ENCODE peak calls at places on chromosomes 3 and 15, in four cellular contexts. I, T, X and K are unnamed samples.
A peak's percentile ranks its signal among the peaks of the same experiment; 100 is the strongest.

GRCh38 chr3:62843508-62843907 is 31.7 kb downstream of the CADPS start:
- DNase-seq in I (no peak), T (no peak), X (no peak), K (no peak)

GRCh38 chr15:26882112-26882511 is 15.2 kb downstream of the GABRA5 start:
- DNase-seq in I (no peak), T (no peak), X (no peak), K (no peak)

GRCh38 chr3:47503033-47503432 is 10.5 kb downstream of the ELP6 start:
- DNase-seq in I (no peak), T (no peak), X (no peak), K (no peak)

GRCh38 chr3:66407281-66408218 is 93.3 kb downstream of the LRIG1 start:
- DNase-seq in I (peak; percentile 79), T (peak; percentile 63), X (peak; percentile 76), K (no peak)

GRCh38 chr15:57237282-57237642 is 139.0 kb upstream of the CGNL1 start:
- DNase-seq in I (no peak), T (no peak), X (no peak), K (no peak)

GRCh38 chr3:180059351-180059750 is 22.6 kb upstream of the PEX5L start:
- DNase-seq in I (no peak), T (no peak), X (no peak), K (no peak)

GRCh38 chr3:148082881-148083280 is 614.8 kb upstream of the AGTR1 start:
- DNase-seq in I (no peak), T (no peak), X (no peak), K (no peak)

GRCh38 chr3:195012571-195012970 is 258.4 kb downstream of the XXYLT1 start:
- DNase-seq in I (no peak), T (no peak), X (no peak), K (no peak)

GRCh38 chr15:72784233-72784876 is 797 bp upstream of the ADPGK start:
- DNase-seq in I (no peak), T (peak; percentile 91), X (peak; percentile 47), K (peak; percentile 41)

GRCh38 chr3:86104154-86104553 is 886.8 kb downstream of the VGLL3 start:
- DNase-seq in I (no peak), T (no peak), X (no peak), K (no peak)

GRCh38 chr15:78007965-78008886 is 69.3 kb downstream of the TBC1D2B start:
- DNase-seq in I (peak; percentile 64), T (peak; percentile 81), X (peak; percentile 97), K (no peak)

GRCh38 chr3:28743843-28744242 is 395.2 kb upstream of the AZI2 start:
- DNase-seq in I (no peak), T (no peak), X (peak; percentile 69), K (no peak)

GRCh38 chr3:69179740-69180372 is 57.5 kb upstream of the LMOD3 start:
- DNase-seq in I (no peak), T (peak; percentile 51), X (no peak), K (no peak)

GRCh38 chr15:98421419-98422085 is 226.8 kb upstream of the IGF1R start:
- DNase-seq in I (peak; percentile 58), T (peak; percentile 37), X (peak; percentile 64), K (no peak)

GRCh38 chr3:189272500-189273119 is 100.8 kb downstream of the TPRG1 start:
- DNase-seq in I (no peak), T (no peak), X (no peak), K (no peak)

GRCh38 chr3:195763248-195763830 is 42.6 kb downstream of the MUC20 start:
- DNase-seq in I (no peak), T (no peak), X (no peak), K (no peak)

GRCh38 chr15:69086427-69087205 is 72.1 kb downstream of the NOX5 start:
- DNase-seq in I (no peak), T (no peak), X (no peak), K (no peak)

GRCh38 chr15:27492021-27492621 is 521.1 kb downstream of the GABRG3 start:
- DNase-seq in I (no peak), T (no peak), X (no peak), K (no peak)

GRCh38 chr3:28835751-28836150 is 445.1 kb upstream of the RBMS3 start:
- DNase-seq in I (no peak), T (no peak), X (peak; percentile 52), K (no peak)

GRCh38 chr15:61890106-61890505 is 170.1 kb downstream of the VPS13C start:
- DNase-seq in I (no peak), T (peak; percentile 24), X (no peak), K (no peak)

GRCh38 chr3:160180581-160181216 is 44.5 kb upstream of the C3orf80 start:
- DNase-seq in I (no peak), T (peak; percentile 57), X (no peak), K (no peak)

GRCh38 chr3:62554264-62554799 is 181.0 kb upstream of the FEZF2 start:
- DNase-seq in I (no peak), T (peak; percentile 30), X (no peak), K (no peak)

GRCh38 chr3:42755681-42756578 is 17.1 kb downstream of the CCDC13 start:
- DNase-seq in I (peak; percentile 51), T (peak; percentile 49), X (no peak), K (no peak)

GRCh38 chr3:64932666-64933342 is 245.0 kb upstream of the ADAMTS9 start:
- DNase-seq in I (no peak), T (no peak), X (no peak), K (no peak)

GRCh38 chr3:186487819-186488218 is 56.4 kb downstream of the CRYGS start:
- DNase-seq in I (no peak), T (no peak), X (no peak), K (no peak)

GRCh38 chr15:52233405-52233804 is 42.2 kb upstream of the GNB5 start:
- DNase-seq in I (no peak), T (peak; percentile 8), X (no peak), K (no peak)

GRCh38 chr15:90681480-90681879 is 35.7 kb upstream of the BLM start:
- DNase-seq in I (no peak), T (peak; percentile 94), X (no peak), K (no peak)

GRCh38 chr3:194100856-194101390 is 35.0 kb upstream of the HES1 start:
- DNase-seq in I (peak; percentile 31), T (no peak), X (no peak), K (peak; percentile 82)

GRCh38 chr3:6994081-6994668 is 133.3 kb downstream of the GRM7 start:
- DNase-seq in I (no peak), T (peak; percentile 5), X (no peak), K (no peak)

GRCh38 chr3:149009732-149010131 is 18.4 kb downstream of the GYG1 start:
- DNase-seq in I (peak; percentile 30), T (peak; percentile 45), X (no peak), K (no peak)

GRCh38 chr3:59320080-59320479 is 270.3 kb upstream of the CFAP20DC start:
- DNase-seq in I (no peak), T (no peak), X (no peak), K (no peak)

GRCh38 chr15:98786706-98787105 is 138.4 kb downstream of the IGF1R start:
- DNase-seq in I (no peak), T (no peak), X (no peak), K (no peak)

GRCh38 chr3:48503406-48504050 is 446 bp downstream of the SHISA5 start:
- DNase-seq in I (peak; percentile 34), T (peak; percentile 57), X (peak; percentile 44), K (no peak)

GRCh38 chr15:75200765-75201608 is 695 bp upstream of the C15orf39 start:
- DNase-seq in I (peak; percentile 86), T (peak; percentile 35), X (peak; percentile 92), K (peak; percentile 60)

GRCh38 chr15:56207711-56208110 is 36.0 kb downstream of the RFX7 start:
- DNase-seq in I (no peak), T (no peak), X (no peak), K (peak; percentile 31)

GRCh38 chr15:88563638-88564037 is 17.2 kb upstream of the DET1 start:
- DNase-seq in I (no peak), T (peak; percentile 22), X (no peak), K (no peak)
- H3K4me3 ChIP-seq in I (no peak overlapping the region), T (no peak overlapping the region), X (no peak overlapping the region), K (no peak overlapping the region)

GRCh38 chr3:71022552-71023335 is 560.8 kb downstream of the FOXP1 start:
- DNase-seq in I (no peak), T (peak; percentile 53), X (no peak), K (no peak)
- TF ChIP-seq CTCF in I (no peak), T (peak; percentile 29), X (no peak), K (no peak)

GRCh38 chr15:100879046-100879445 is 585 bp upstream of the ALDH1A3 start:
- DNase-seq in I (no peak), T (no peak), X (peak; percentile 23), K (no peak)
- H3K4me3 ChIP-seq in I (peak overlapping the region; percentile 50), T (peak overlapping the region; percentile 63), X (no peak overlapping the region), K (peak overlapping the region; percentile 35)

GRCh38 chr3:190326930-190327329 is 4.7 kb upstream of the CLDN1 start:
- DNase-seq in I (no peak), T (peak; percentile 87), X (no peak), K (no peak)
- TF ChIP-seq CTCF in I (no peak), T (peak; percentile 32), X (no peak), K (no peak)

GRCh38 chr3:41265011-41265545 is 65.8 kb downstream of the CTNNB1 start:
- DNase-seq in I (no peak), T (peak; percentile 70), X (no peak), K (no peak)

GRCh38 chr3:41259449-41260062 is 60.3 kb downstream of the CTNNB1 start:
- DNase-seq in I (no peak), T (peak; percentile 39), X (no peak), K (no peak)

GRCh38 chr3:41258239-41258800 is 59.0 kb downstream of the CTNNB1 start:
- DNase-seq in I (no peak), T (peak; percentile 67), X (no peak), K (no peak)

GRCh38 chr3:41265823-41266273 is 66.5 kb downstream of the CTNNB1 start:
- DNase-seq in I (no peak), T (peak; percentile 80), X (no peak), K (no peak)

GRCh38 chr3:41260063-41260450 is 60.8 kb downstream of the CTNNB1 start:
- DNase-seq in I (no peak), T (no peak), X (no peak), K (no peak)
- H3K4me3 ChIP-seq in I (no peak overlapping the region), T (no peak overlapping the region), X (no peak overlapping the region), K (no peak overlapping the region)

GRCh38 chr15:70186152-70186551 is 88.4 kb upstream of the TLE3 start:
- DNase-seq in I (no peak), T (peak; percentile 18), X (no peak), K (no peak)

GRCh38 chr15:70180186-70180875 is 82.6 kb upstream of the TLE3 start:
- DNase-seq in I (no peak), T (no peak), X (no peak), K (no peak)

GRCh38 chr15:70181626-70182255 is 84.0 kb upstream of the TLE3 start:
- DNase-seq in I (no peak), T (no peak), X (no peak), K (no peak)

GRCh38 chr15:70185251-70185711 is 87.6 kb upstream of the TLE3 start:
- DNase-seq in I (no peak), T (no peak), X (no peak), K (no peak)

GRCh38 chr15:70182858-70183695 is 85.4 kb upstream of the TLE3 start:
- DNase-seq in I (no peak), T (no peak), X (no peak), K (no peak)
- TF ChIP-seq CTCF in I (no peak), T (no peak), X (no peak), K (no peak)